ENCODE peak calls at places on chromosomes 3 and 15, in five cellular contexts. D, X, J, B and A are unnamed samples.
A peak's percentile ranks its signal among the peaks of the same experiment; 100 is the strongest.

GRCh38 chr3:147389265-147390175 is 16.8 kb downstream of the ZIC4 start:
- DNase-seq in D (no peak), X (no peak), J (no peak), B (no peak), A (no peak)

GRCh38 chr3:81440666-81441065 is 320.8 kb downstream of the GBE1 start:
- DNase-seq in D (no peak), X (no peak), J (no peak), B (no peak), A (no peak)

GRCh38 chr15:43105077-43105769 is 615 bp downstream of the UBR1 start:
- DNase-seq in D (peak; percentile 4), X (no peak), J (no peak), B (peak; percentile 35), A (peak; percentile 9)

GRCh38 chr3:15327941-15328340 is 4.4 kb downstream of the SH3BP5 start:
- DNase-seq in D (no peak), X (peak; percentile 70), J (peak; percentile 32), B (peak; percentile 83), A (no peak)

GRCh38 chr3:98272126-98272525 is 8.1 kb downstream of the OR5H6 start:
- DNase-seq in D (no peak), X (no peak), J (no peak), B (no peak), A (no peak)

GRCh38 chr3:12808587-12808986 is 12.1 kb downstream of the CAND2 start:
- DNase-seq in D (no peak), X (no peak), J (no peak), B (no peak), A (no peak)

GRCh38 chr15:85708402-85708932 is 86.3 kb downstream of the KLHL25 start:
- DNase-seq in D (no peak), X (no peak), J (no peak), B (no peak), A (peak; percentile 79)

GRCh38 chr3:194339356-194339755 is 11.8 kb downstream of the CPN2 start:
- DNase-seq in D (no peak), X (no peak), J (no peak), B (no peak), A (no peak)

GRCh38 chr3:143973352-143974021 is 1.9 kb downstream of the DIPK2A start:
- DNase-seq in D (peak; percentile 28), X (no peak), J (no peak), B (peak; percentile 66), A (peak; percentile 71)

GRCh38 chr15:100703671-100704070 is 101.3 kb downstream of the ASB7 start:
- DNase-seq in D (no peak), X (no peak), J (no peak), B (no peak), A (no peak)

GRCh38 chr3:161914703-161915102 is 418.1 kb downstream of the OTOL1 start:
- DNase-seq in D (peak; percentile 72), X (peak; percentile 54), J (peak; percentile 90), B (peak; percentile 70), A (peak; percentile 44)

GRCh38 chr15:51366911-51367310 is 25.5 kb downstream of the GLDN start:
- DNase-seq in D (no peak), X (no peak), J (no peak), B (peak; percentile 52), A (no peak)

GRCh38 chr3:29004885-29005599 is 275.8 kb upstream of the RBMS3 start:
- DNase-seq in D (no peak), X (no peak), J (no peak), B (no peak), A (no peak)

GRCh38 chr3:129651316-129652202 is 45.1 kb upstream of the PLXND1 start:
- DNase-seq in D (peak; percentile 70), X (peak; percentile 51), J (peak; percentile 97), B (no peak), A (no peak)

GRCh38 chr3:102114264-102114979 is 265.1 kb downstream of the NFKBIZ start:
- DNase-seq in D (no peak), X (no peak), J (no peak), B (no peak), A (no peak)

GRCh38 chr15:100572362-100572983 is 29.5 kb downstream of the LINS1 start:
- DNase-seq in D (peak; percentile 16), X (no peak), J (peak; percentile 28), B (no peak), A (no peak)

GRCh38 chr3:65827076-65827475 is 211.6 kb downstream of the MAGI1 start:
- DNase-seq in D (no peak), X (no peak), J (no peak), B (no peak), A (no peak)

GRCh38 chr3:15497984-15498383 is 23.5 kb downstream of the COLQ start:
- DNase-seq in D (no peak), X (no peak), J (no peak), B (no peak), A (no peak)